ENCODE peak calls at places on chromosomes 16 and 17, in five cellular contexts. One of them, this sample, is unnamed.

GRCh38 chr16:56960681-56961281 is 969 bp upstream of the CETP start:
- DNase-seq in activated CD4-positive, alpha-beta T cell treated with anti-CD3 and anti-CD28 coated beads, Interleukin-2, amount 50 U/mL, for 1 hour: no peak
- DNase-seq in stromal cell of bone marrow: no peak
- DNase-seq in upper lobe of right lung: no peak
- DNase-seq in LoVo: no peak
- DNase-seq in this sample: no peak

GRCh38 chr16:74691093-74691855 is 9.4 kb downstream of the MLKL start:
- DNase-seq in upper lobe of right lung: no peak
- DNase-seq in LoVo: no peak
- DNase-seq in stromal cell of bone marrow: no peak
- DNase-seq in activated CD4-positive, alpha-beta T cell treated with anti-CD3 and anti-CD28 coated beads, Interleukin-2, amount 50 U/mL, for 1 hour: no peak
- DNase-seq in this sample: no peak

GRCh38 chr16:66717112-66717675 is 20.7 kb upstream of the CMTM4 start:
- DNase-seq in activated CD4-positive, alpha-beta T cell treated with anti-CD3 and anti-CD28 coated beads, Interleukin-2, amount 50 U/mL, for 1 hour: no peak
- DNase-seq in stromal cell of bone marrow: no peak
- DNase-seq in LoVo: no peak
- DNase-seq in upper lobe of right lung: no peak
- DNase-seq in this sample: no peak

GRCh38 chr17:43442711-43443110 is 41.1 kb upstream of the DHX8 start:
- DNase-seq in LoVo: no peak
- DNase-seq in activated CD4-positive, alpha-beta T cell treated with anti-CD3 and anti-CD28 coated beads, Interleukin-2, amount 50 U/mL, for 1 hour: no peak
- DNase-seq in upper lobe of right lung: no peak
- DNase-seq in stromal cell of bone marrow: peak
- DNase-seq in this sample: no peak

GRCh38 chr16:85394511-85395206 is 218.5 kb upstream of the GSE1 start:
- DNase-seq in activated CD4-positive, alpha-beta T cell treated with anti-CD3 and anti-CD28 coated beads, Interleukin-2, amount 50 U/mL, for 1 hour: no peak
- DNase-seq in stromal cell of bone marrow: no peak
- DNase-seq in LoVo: no peak
- DNase-seq in upper lobe of right lung: peak
- DNase-seq in this sample: peak

GRCh38 chr17:76081295-76082210 is 2.6 kb downstream of the ZACN start:
- DNase-seq in LoVo: no peak
- DNase-seq in stromal cell of bone marrow: no peak
- DNase-seq in activated CD4-positive, alpha-beta T cell treated with anti-CD3 and anti-CD28 coated beads, Interleukin-2, amount 50 U/mL, for 1 hour: no peak
- DNase-seq in upper lobe of right lung: peak
- DNase-seq in this sample: no peak

GRCh38 chr17:50558955-50559614 is 1.4 kb upstream of the CACNA1G start:
- DNase-seq in activated CD4-positive, alpha-beta T cell treated with anti-CD3 and anti-CD28 coated beads, Interleukin-2, amount 50 U/mL, for 1 hour: no peak
- DNase-seq in upper lobe of right lung: peak
- DNase-seq in stromal cell of bone marrow: no peak
- DNase-seq in LoVo: no peak
- DNase-seq in this sample: no peak

GRCh38 chr17:43740541-43740940 is 18.1 kb downstream of the SOST start:
- DNase-seq in upper lobe of right lung: no peak
- DNase-seq in stromal cell of bone marrow: peak
- DNase-seq in LoVo: no peak
- DNase-seq in activated CD4-positive, alpha-beta T cell treated with anti-CD3 and anti-CD28 coated beads, Interleukin-2, amount 50 U/mL, for 1 hour: no peak
- DNase-seq in this sample: no peak

GRCh38 chr16:31700200-31700529 is 172.5 kb downstream of the AHSP start:
- DNase-seq in LoVo: no peak
- DNase-seq in activated CD4-positive, alpha-beta T cell treated with anti-CD3 and anti-CD28 coated beads, Interleukin-2, amount 50 U/mL, for 1 hour: no peak
- DNase-seq in upper lobe of right lung: no peak
- DNase-seq in stromal cell of bone marrow: no peak
- DNase-seq in this sample: no peak

GRCh38 chr17:47203984-47204721 is 5.0 kb upstream of the MYL4 start:
- DNase-seq in LoVo: no peak
- DNase-seq in stromal cell of bone marrow: no peak
- DNase-seq in activated CD4-positive, alpha-beta T cell treated with anti-CD3 and anti-CD28 coated beads, Interleukin-2, amount 50 U/mL, for 1 hour: peak
- DNase-seq in upper lobe of right lung: no peak
- DNase-seq in this sample: no peak

GRCh38 chr17:9470171-9470570 is 105.4 kb downstream of the STX8 start:
- DNase-seq in upper lobe of right lung: no peak
- DNase-seq in stromal cell of bone marrow: no peak
- DNase-seq in LoVo: no peak
- DNase-seq in activated CD4-positive, alpha-beta T cell treated with anti-CD3 and anti-CD28 coated beads, Interleukin-2, amount 50 U/mL, for 1 hour: no peak
- DNase-seq in this sample: no peak

GRCh38 chr16:25045696-25046381 is 30.7 kb upstream of the ARHGAP17 start:
- DNase-seq in LoVo: peak
- DNase-seq in stromal cell of bone marrow: no peak
- DNase-seq in upper lobe of right lung: no peak
- DNase-seq in activated CD4-positive, alpha-beta T cell treated with anti-CD3 and anti-CD28 coated beads, Interleukin-2, amount 50 U/mL, for 1 hour: no peak
- DNase-seq in this sample: no peak

GRCh38 chr17:71117461-71117860 is 948.1 kb downstream of the KCNJ2 start:
- DNase-seq in activated CD4-positive, alpha-beta T cell treated with anti-CD3 and anti-CD28 coated beads, Interleukin-2, amount 50 U/mL, for 1 hour: no peak
- DNase-seq in upper lobe of right lung: no peak
- DNase-seq in LoVo: no peak
- DNase-seq in stromal cell of bone marrow: no peak
- DNase-seq in this sample: no peak

GRCh38 chr17:18248300-18248731 is 10.2 kb downstream of the FLII start:
- DNase-seq in LoVo: peak
- DNase-seq in upper lobe of right lung: no peak
- DNase-seq in stromal cell of bone marrow: peak
- DNase-seq in activated CD4-positive, alpha-beta T cell treated with anti-CD3 and anti-CD28 coated beads, Interleukin-2, amount 50 U/mL, for 1 hour: peak
- DNase-seq in this sample: no peak

GRCh38 chr17:82000803-82001649 is 21.7 kb downstream of the CENPX start:
- DNase-seq in LoVo: no peak
- DNase-seq in stromal cell of bone marrow: no peak
- DNase-seq in upper lobe of right lung: no peak
- DNase-seq in activated CD4-positive, alpha-beta T cell treated with anti-CD3 and anti-CD28 coated beads, Interleukin-2, amount 50 U/mL, for 1 hour: no peak
- DNase-seq in this sample: no peak

GRCh38 chr16:734981-735881 is 5.6 kb downstream of the CIAO3 start:
- DNase-seq in stromal cell of bone marrow: no peak
- DNase-seq in upper lobe of right lung: no peak
- DNase-seq in activated CD4-positive, alpha-beta T cell treated with anti-CD3 and anti-CD28 coated beads, Interleukin-2, amount 50 U/mL, for 1 hour: no peak
- DNase-seq in LoVo: no peak
- DNase-seq in this sample: peak

GRCh38 chr17:4073983-4074830 is 68.6 kb downstream of the ZZEF1 start:
- DNase-seq in LoVo: no peak
- DNase-seq in upper lobe of right lung: no peak
- DNase-seq in stromal cell of bone marrow: no peak
- DNase-seq in activated CD4-positive, alpha-beta T cell treated with anti-CD3 and anti-CD28 coated beads, Interleukin-2, amount 50 U/mL, for 1 hour: no peak
- DNase-seq in this sample: no peak

GRCh38 chr16:69150146-69150865 is 17.9 kb downstream of the UTP4 start:
- DNase-seq in stromal cell of bone marrow: peak
- DNase-seq in upper lobe of right lung: no peak
- DNase-seq in LoVo: peak
- DNase-seq in activated CD4-positive, alpha-beta T cell treated with anti-CD3 and anti-CD28 coated beads, Interleukin-2, amount 50 U/mL, for 1 hour: peak
- DNase-seq in this sample: no peak

GRCh38 chr17:50533720-50534148 is 1.2 kb downstream of the EPN3 start:
- DNase-seq in LoVo: no peak
- DNase-seq in upper lobe of right lung: no peak
- DNase-seq in activated CD4-positive, alpha-beta T cell treated with anti-CD3 and anti-CD28 coated beads, Interleukin-2, amount 50 U/mL, for 1 hour: no peak
- DNase-seq in stromal cell of bone marrow: peak
- DNase-seq in this sample: no peak

GRCh38 chr16:57038151-57038550 is 48.8 kb downstream of the NLRC5 start:
- DNase-seq in LoVo: no peak
- DNase-seq in stromal cell of bone marrow: no peak
- DNase-seq in upper lobe of right lung: no peak
- DNase-seq in activated CD4-positive, alpha-beta T cell treated with anti-CD3 and anti-CD28 coated beads, Interleukin-2, amount 50 U/mL, for 1 hour: no peak
- DNase-seq in this sample: no peak

GRCh38 chr17:10814083-10814482 is 10.2 kb upstream of the TMEM238L start:
- DNase-seq in stromal cell of bone marrow: no peak
- DNase-seq in LoVo: no peak
- DNase-seq in activated CD4-positive, alpha-beta T cell treated with anti-CD3 and anti-CD28 coated beads, Interleukin-2, amount 50 U/mL, for 1 hour: no peak
- DNase-seq in upper lobe of right lung: no peak
- DNase-seq in this sample: no peak

GRCh38 chr16:80509872-80510271 is 30.9 kb upstream of the DYNLRB2 start:
- DNase-seq in activated CD4-positive, alpha-beta T cell treated with anti-CD3 and anti-CD28 coated beads, Interleukin-2, amount 50 U/mL, for 1 hour: no peak
- DNase-seq in stromal cell of bone marrow: no peak
- DNase-seq in upper lobe of right lung: no peak
- DNase-seq in LoVo: no peak
- DNase-seq in this sample: no peak

GRCh38 chr17:8445536-8445935 is 9.9 kb downstream of the NDEL1 start:
- DNase-seq in LoVo: no peak
- DNase-seq in upper lobe of right lung: no peak
- DNase-seq in activated CD4-positive, alpha-beta T cell treated with anti-CD3 and anti-CD28 coated beads, Interleukin-2, amount 50 U/mL, for 1 hour: no peak
- DNase-seq in stromal cell of bone marrow: no peak
- DNase-seq in this sample: no peak

GRCh38 chr17:77609553-77610517 is 348.7 kb upstream of the TNRC6C start:
- DNase-seq in upper lobe of right lung: peak
- DNase-seq in activated CD4-positive, alpha-beta T cell treated with anti-CD3 and anti-CD28 coated beads, Interleukin-2, amount 50 U/mL, for 1 hour: peak
- DNase-seq in stromal cell of bone marrow: no peak
- DNase-seq in LoVo: no peak
- DNase-seq in this sample: peak

GRCh38 chr16:53209489-53209888 is 154.7 kb downstream of the CHD9 start:
- DNase-seq in activated CD4-positive, alpha-beta T cell treated with anti-CD3 and anti-CD28 coated beads, Interleukin-2, amount 50 U/mL, for 1 hour: no peak
- DNase-seq in stromal cell of bone marrow: no peak
- DNase-seq in upper lobe of right lung: no peak
- DNase-seq in LoVo: no peak
- DNase-seq in this sample: no peak

GRCh38 chr17:38325221-38325851 is 18.4 kb downstream of the GPR179 start:
- DNase-seq in activated CD4-positive, alpha-beta T cell treated with anti-CD3 and anti-CD28 coated beads, Interleukin-2, amount 50 U/mL, for 1 hour: no peak
- DNase-seq in upper lobe of right lung: no peak
- DNase-seq in LoVo: no peak
- DNase-seq in stromal cell of bone marrow: no peak
- DNase-seq in this sample: no peak

GRCh38 chr17:14407541-14407940 is 106.7 kb downstream of the HS3ST3B1 start:
- DNase-seq in stromal cell of bone marrow: no peak
- DNase-seq in activated CD4-positive, alpha-beta T cell treated with anti-CD3 and anti-CD28 coated beads, Interleukin-2, amount 50 U/mL, for 1 hour: no peak
- DNase-seq in LoVo: no peak
- DNase-seq in upper lobe of right lung: no peak
- DNase-seq in this sample: no peak

GRCh38 chr16:56262148-56262878 is 71.0 kb downstream of the GNAO1 start:
- DNase-seq in activated CD4-positive, alpha-beta T cell treated with anti-CD3 and anti-CD28 coated beads, Interleukin-2, amount 50 U/mL, for 1 hour: peak
- DNase-seq in LoVo: peak
- DNase-seq in upper lobe of right lung: no peak
- DNase-seq in stromal cell of bone marrow: no peak
- DNase-seq in this sample: no peak

GRCh38 chr17:59435238-59435637 is 103.8 kb downstream of the YPEL2 start:
- DNase-seq in LoVo: peak
- DNase-seq in upper lobe of right lung: no peak
- DNase-seq in activated CD4-positive, alpha-beta T cell treated with anti-CD3 and anti-CD28 coated beads, Interleukin-2, amount 50 U/mL, for 1 hour: no peak
- DNase-seq in stromal cell of bone marrow: peak
- DNase-seq in this sample: no peak

GRCh38 chr17:35812456-35812855 is 3.2 kb downstream of the TAF15 start:
- DNase-seq in upper lobe of right lung: no peak
- DNase-seq in activated CD4-positive, alpha-beta T cell treated with anti-CD3 and anti-CD28 coated beads, Interleukin-2, amount 50 U/mL, for 1 hour: no peak
- DNase-seq in stromal cell of bone marrow: no peak
- DNase-seq in LoVo: no peak
- DNase-seq in this sample: no peak